ENCODE peak calls at places on chromosomes 16 and 17, in five cellular contexts. J is AG08395; K is AG04450; Q is amniotic epithelial cell; O is stimulated activated CD4-positive, alpha-beta T cell treated with anti-CD3 and anti-CD28 coated beads, Interleukin-4, amount 100 ng/mL, for 24 hours. W is an unnamed sample.

GRCh38 chr17:32191306-32191705 is 49.0 kb downstream of the RHOT1 start:
- DNase-seq in J (peak; percentile 26), K (no peak), Q (no peak), O (no peak), W (no peak)

GRCh38 chr16:11303405-11304138 is 22.4 kb upstream of the PRM1 start:
- DNase-seq in J (no peak), K (no peak), Q (peak; percentile 63), O (no peak), W (no peak)

GRCh38 chr17:2051388-2052237 is 3.3 kb upstream of the HIC1 start:
- DNase-seq in J (no peak), K (no peak), Q (no peak), O (no peak), W (no peak)

GRCh38 chr17:233473-233941 is 52.1 kb upstream of the DOC2B start:
- DNase-seq in J (no peak), K (no peak), Q (no peak), O (no peak), W (no peak)

GRCh38 chr17:66343531-66344078 is 41.2 kb downstream of the PRKCA start:
- DNase-seq in J (no peak), K (no peak), Q (peak; percentile 99), O (no peak), W (no peak)

GRCh38 chr16:8510160-8510559 is 80.2 kb downstream of the TMEM114 start:
- DNase-seq in J (no peak), K (no peak), Q (no peak), O (no peak), W (no peak)

GRCh38 chr17:68381076-68381900 is 76.0 kb downstream of the WIPI1 start:
- DNase-seq in J (peak; percentile 80), K (peak; percentile 83), Q (peak; percentile 99), O (peak; percentile 23), W (no peak)

GRCh38 chr16:4455081-4455480 is 19.3 kb downstream of the NMRAL1 start:
- DNase-seq in J (no peak), K (no peak), Q (no peak), O (no peak), W (no peak)

GRCh38 chr17:77423589-77424451 is 283.1 kb downstream of the SEC14L1 start:
- DNase-seq in J (peak; percentile 86), K (peak; percentile 93), Q (peak; percentile 94), O (no peak), W (no peak)

GRCh38 chr17:65101371-65101770 is 35.8 kb upstream of the RGS9 start:
- DNase-seq in J (no peak), K (no peak), Q (no peak), O (no peak), W (no peak)

GRCh38 chr17:37831492-37831891 is 86.6 kb upstream of the HNF1B start:
- DNase-seq in J (no peak), K (no peak), Q (no peak), O (no peak), W (no peak)